ENCODE peak calls at places on chromosomes 4 and X, in six cellular contexts. One of them, this sample, is unnamed.

GRCh38 chrX:22366866-22367265 is 94.2 kb downstream of the CBLL2 start:
- DNase-seq in adipocyte: no peak
- DNase-seq in activated CD4-positive, alpha-beta T cell treated with anti-CD3 and anti-CD28 coated beads for 4 hours: no peak
- DNase-seq in MCF 10A: no peak
- DNase-seq in retina: no peak
- DNase-seq in fibroblast of mammary gland: no peak
- DNase-seq in this sample: no peak

GRCh38 chr4:65089666-65090065 is 580.6 kb downstream of the EPHA5 start:
- DNase-seq in adipocyte: peak
- DNase-seq in activated CD4-positive, alpha-beta T cell treated with anti-CD3 and anti-CD28 coated beads for 4 hours: no peak
- DNase-seq in MCF 10A: peak
- DNase-seq in retina: no peak
- DNase-seq in fibroblast of mammary gland: peak
- DNase-seq in this sample: peak

GRCh38 chr4:141560056-141560455 is 76.3 kb upstream of the IL15 start:
- DNase-seq in adipocyte: no peak
- DNase-seq in activated CD4-positive, alpha-beta T cell treated with anti-CD3 and anti-CD28 coated beads for 4 hours: no peak
- DNase-seq in MCF 10A: no peak
- DNase-seq in retina: no peak
- DNase-seq in fibroblast of mammary gland: no peak
- DNase-seq in this sample: no peak

GRCh38 chr4:572594-572993 is 3.5 kb downstream of the TMEM271 start:
- DNase-seq in adipocyte: no peak
- DNase-seq in activated CD4-positive, alpha-beta T cell treated with anti-CD3 and anti-CD28 coated beads for 4 hours: no peak
- DNase-seq in MCF 10A: no peak
- DNase-seq in retina: no peak
- DNase-seq in fibroblast of mammary gland: no peak
- DNase-seq in this sample: no peak

GRCh38 chr4:174531486-174531885 is 9.2 kb upstream of the HPGD start:
- DNase-seq in adipocyte: no peak
- DNase-seq in activated CD4-positive, alpha-beta T cell treated with anti-CD3 and anti-CD28 coated beads for 4 hours: no peak
- DNase-seq in MCF 10A: no peak
- DNase-seq in retina: no peak
- DNase-seq in fibroblast of mammary gland: no peak
- DNase-seq in this sample: no peak

GRCh38 chr4:22471999-22472434 is 43.8 kb downstream of the ADGRA3 start:
- DNase-seq in adipocyte: no peak
- DNase-seq in activated CD4-positive, alpha-beta T cell treated with anti-CD3 and anti-CD28 coated beads for 4 hours: no peak
- DNase-seq in MCF 10A: peak
- DNase-seq in retina: no peak
- DNase-seq in fibroblast of mammary gland: no peak
- DNase-seq in this sample: no peak

GRCh38 chr4:92519727-92520126 is 216.0 kb downstream of the GRID2 start:
- DNase-seq in adipocyte: no peak
- DNase-seq in activated CD4-positive, alpha-beta T cell treated with anti-CD3 and anti-CD28 coated beads for 4 hours: no peak
- DNase-seq in MCF 10A: no peak
- DNase-seq in retina: no peak
- DNase-seq in fibroblast of mammary gland: no peak
- DNase-seq in this sample: no peak

GRCh38 chr4:174764105-174764729 is 64.8 kb downstream of the GLRA3 start:
- DNase-seq in adipocyte: peak
- DNase-seq in activated CD4-positive, alpha-beta T cell treated with anti-CD3 and anti-CD28 coated beads for 4 hours: no peak
- DNase-seq in MCF 10A: peak
- DNase-seq in retina: no peak
- DNase-seq in fibroblast of mammary gland: peak
- DNase-seq in this sample: peak

GRCh38 chr4:7418131-7418943 is 16.4 kb downstream of the PSAPL1 start:
- DNase-seq in adipocyte: no peak
- DNase-seq in activated CD4-positive, alpha-beta T cell treated with anti-CD3 and anti-CD28 coated beads for 4 hours: no peak
- DNase-seq in MCF 10A: no peak
- DNase-seq in retina: no peak
- DNase-seq in fibroblast of mammary gland: no peak
- DNase-seq in this sample: no peak

GRCh38 chrX:147376601-147377387 is 534.9 kb upstream of the FMR1 start:
- DNase-seq in adipocyte: no peak
- DNase-seq in activated CD4-positive, alpha-beta T cell treated with anti-CD3 and anti-CD28 coated beads for 4 hours: no peak
- DNase-seq in MCF 10A: peak
- DNase-seq in retina: peak
- DNase-seq in fibroblast of mammary gland: no peak
- DNase-seq in this sample: no peak

GRCh38 chr4:99945718-99946345 is 586 bp downstream of the DNAJB14 start:
- DNase-seq in adipocyte: peak
- DNase-seq in activated CD4-positive, alpha-beta T cell treated with anti-CD3 and anti-CD28 coated beads for 4 hours: no peak
- DNase-seq in MCF 10A: peak
- DNase-seq in retina: peak
- DNase-seq in fibroblast of mammary gland: peak
- DNase-seq in this sample: no peak

GRCh38 chr4:17968721-17969120 is 52.8 kb downstream of the LCORL start:
- DNase-seq in adipocyte: no peak
- DNase-seq in activated CD4-positive, alpha-beta T cell treated with anti-CD3 and anti-CD28 coated beads for 4 hours: no peak
- DNase-seq in MCF 10A: no peak
- DNase-seq in retina: no peak
- DNase-seq in fibroblast of mammary gland: no peak
- DNase-seq in this sample: no peak

GRCh38 chr4:173056708-173057107 is 111.9 kb upstream of the GALNT7 start:
- DNase-seq in adipocyte: no peak
- DNase-seq in activated CD4-positive, alpha-beta T cell treated with anti-CD3 and anti-CD28 coated beads for 4 hours: no peak
- DNase-seq in MCF 10A: no peak
- DNase-seq in retina: no peak
- DNase-seq in fibroblast of mammary gland: no peak
- DNase-seq in this sample: peak

GRCh38 chr4:78092850-78093249 is 35.7 kb downstream of the FRAS1 start:
- DNase-seq in adipocyte: no peak
- DNase-seq in activated CD4-positive, alpha-beta T cell treated with anti-CD3 and anti-CD28 coated beads for 4 hours: no peak
- DNase-seq in MCF 10A: no peak
- DNase-seq in retina: no peak
- DNase-seq in fibroblast of mammary gland: no peak
- DNase-seq in this sample: no peak

GRCh38 chr4:146059865-146060264 is 115.7 kb upstream of the LSM6 start:
- DNase-seq in adipocyte: no peak
- DNase-seq in activated CD4-positive, alpha-beta T cell treated with anti-CD3 and anti-CD28 coated beads for 4 hours: no peak
- DNase-seq in MCF 10A: no peak
- DNase-seq in retina: no peak
- DNase-seq in fibroblast of mammary gland: no peak
- DNase-seq in this sample: no peak

GRCh38 chr4:121801715-121802075 is 572 bp downstream of the EXOSC9 start:
- DNase-seq in adipocyte: no peak
- DNase-seq in activated CD4-positive, alpha-beta T cell treated with anti-CD3 and anti-CD28 coated beads for 4 hours: no peak
- DNase-seq in MCF 10A: no peak
- DNase-seq in retina: peak
- DNase-seq in fibroblast of mammary gland: no peak
- DNase-seq in this sample: no peak

GRCh38 chr4:2186133-2186864 is 55.6 kb downstream of the HAUS3 start:
- DNase-seq in adipocyte: no peak
- DNase-seq in activated CD4-positive, alpha-beta T cell treated with anti-CD3 and anti-CD28 coated beads for 4 hours: no peak
- DNase-seq in MCF 10A: peak
- DNase-seq in retina: no peak
- DNase-seq in fibroblast of mammary gland: peak
- DNase-seq in this sample: peak

GRCh38 chr4:159444668-159445067 is 341.8 kb downstream of the RAPGEF2 start:
- DNase-seq in adipocyte: no peak
- DNase-seq in activated CD4-positive, alpha-beta T cell treated with anti-CD3 and anti-CD28 coated beads for 4 hours: no peak
- DNase-seq in MCF 10A: peak
- DNase-seq in retina: no peak
- DNase-seq in fibroblast of mammary gland: peak
- DNase-seq in this sample: no peak

GRCh38 chrX:134484039-134484438 is 24.1 kb downstream of the HPRT1 start:
- DNase-seq in adipocyte: peak
- DNase-seq in activated CD4-positive, alpha-beta T cell treated with anti-CD3 and anti-CD28 coated beads for 4 hours: no peak
- DNase-seq in MCF 10A: peak
- DNase-seq in retina: peak
- DNase-seq in fibroblast of mammary gland: peak
- DNase-seq in this sample: no peak

GRCh38 chr4:141180991-141181760 is 39.5 kb upstream of the ZNF330 start:
- DNase-seq in adipocyte: peak
- DNase-seq in activated CD4-positive, alpha-beta T cell treated with anti-CD3 and anti-CD28 coated beads for 4 hours: no peak
- DNase-seq in MCF 10A: no peak
- DNase-seq in retina: peak
- DNase-seq in fibroblast of mammary gland: no peak
- DNase-seq in this sample: no peak

GRCh38 chr4:123415977-123416376 is 19.4 kb downstream of the SPRY1 start:
- DNase-seq in adipocyte: peak
- DNase-seq in activated CD4-positive, alpha-beta T cell treated with anti-CD3 and anti-CD28 coated beads for 4 hours: peak
- DNase-seq in MCF 10A: peak
- DNase-seq in retina: no peak
- DNase-seq in fibroblast of mammary gland: no peak
- DNase-seq in this sample: no peak

GRCh38 chr4:150004481-150004880 is 73.8 kb upstream of the DCLK2 start:
- DNase-seq in adipocyte: peak
- DNase-seq in activated CD4-positive, alpha-beta T cell treated with anti-CD3 and anti-CD28 coated beads for 4 hours: no peak
- DNase-seq in MCF 10A: no peak
- DNase-seq in retina: no peak
- DNase-seq in fibroblast of mammary gland: peak
- DNase-seq in this sample: no peak

GRCh38 chrX:105552395-105552794 is 269.9 kb upstream of the NRK start:
- DNase-seq in adipocyte: peak
- DNase-seq in activated CD4-positive, alpha-beta T cell treated with anti-CD3 and anti-CD28 coated beads for 4 hours: no peak
- DNase-seq in MCF 10A: peak
- DNase-seq in retina: no peak
- DNase-seq in fibroblast of mammary gland: peak
- DNase-seq in this sample: no peak

GRCh38 chr4:117085185-117085701 is at the start of gene TRAM1L1:
- DNase-seq in adipocyte: peak
- DNase-seq in activated CD4-positive, alpha-beta T cell treated with anti-CD3 and anti-CD28 coated beads for 4 hours: no peak
- DNase-seq in MCF 10A: peak
- DNase-seq in retina: peak
- DNase-seq in fibroblast of mammary gland: peak
- DNase-seq in this sample: no peak

GRCh38 chr4:110294165-110294564 is 95.8 kb upstream of the ELOVL6 start:
- DNase-seq in adipocyte: peak
- DNase-seq in activated CD4-positive, alpha-beta T cell treated with anti-CD3 and anti-CD28 coated beads for 4 hours: no peak
- DNase-seq in MCF 10A: peak
- DNase-seq in retina: no peak
- DNase-seq in fibroblast of mammary gland: no peak
- DNase-seq in this sample: no peak

GRCh38 chr4:81836716-81837115 is 365.0 kb upstream of the RASGEF1B start:
- DNase-seq in adipocyte: no peak
- DNase-seq in activated CD4-positive, alpha-beta T cell treated with anti-CD3 and anti-CD28 coated beads for 4 hours: no peak
- DNase-seq in MCF 10A: no peak
- DNase-seq in retina: no peak
- DNase-seq in fibroblast of mammary gland: no peak
- DNase-seq in this sample: no peak

GRCh38 chr4:25088342-25088952 is 57.7 kb upstream of the LGI2 start:
- DNase-seq in adipocyte: peak
- DNase-seq in activated CD4-positive, alpha-beta T cell treated with anti-CD3 and anti-CD28 coated beads for 4 hours: no peak
- DNase-seq in MCF 10A: no peak
- DNase-seq in retina: peak
- DNase-seq in fibroblast of mammary gland: peak
- DNase-seq in this sample: no peak

GRCh38 chr4:73661646-73662119 is 41.4 kb upstream of the RASSF6 start:
- DNase-seq in adipocyte: peak
- DNase-seq in activated CD4-positive, alpha-beta T cell treated with anti-CD3 and anti-CD28 coated beads for 4 hours: no peak
- DNase-seq in MCF 10A: peak
- DNase-seq in retina: no peak
- DNase-seq in fibroblast of mammary gland: peak
- DNase-seq in this sample: no peak

GRCh38 chrX:50978920-50979660 is 68.6 kb downstream of the BMP15 start:
- DNase-seq in adipocyte: no peak
- DNase-seq in activated CD4-positive, alpha-beta T cell treated with anti-CD3 and anti-CD28 coated beads for 4 hours: no peak
- DNase-seq in MCF 10A: no peak
- DNase-seq in retina: no peak
- DNase-seq in fibroblast of mammary gland: no peak
- DNase-seq in this sample: no peak

GRCh38 chr4:56786955-56787354 is 34.5 kb downstream of the SPINK2 start:
- DNase-seq in adipocyte: peak
- DNase-seq in activated CD4-positive, alpha-beta T cell treated with anti-CD3 and anti-CD28 coated beads for 4 hours: no peak
- DNase-seq in MCF 10A: peak
- DNase-seq in retina: peak
- DNase-seq in fibroblast of mammary gland: peak
- DNase-seq in this sample: no peak

This sample was measured in LNCaP clone FGC.